ENCODE peak calls at places on chromosomes 16 and 17, in six cellular contexts. One of them, this sample, is unnamed.

GRCh38 chr17:4142107-4142900 is 526 bp downstream of the ZZEF1 start:
- DNase-seq in HCT116: no peak
- DNase-seq in nephron progenitor cell: peak
- DNase-seq in HFF-Myc: no peak
- DNase-seq in GM12865: peak
- DNase-seq in neural progenitor cell: peak
- DNase-seq in this sample: no peak

GRCh38 chr16:88446736-88447135 is 6.3 kb upstream of the ZFPM1 start:
- DNase-seq in nephron progenitor cell: no peak
- DNase-seq in GM12865: no peak
- DNase-seq in HCT116: no peak
- DNase-seq in HFF-Myc: no peak
- DNase-seq in neural progenitor cell: no peak
- DNase-seq in this sample: no peak

GRCh38 chr17:38608648-38609047 is 2.9 kb upstream of the SRCIN1 start:
- DNase-seq in HCT116: no peak
- DNase-seq in nephron progenitor cell: no peak
- DNase-seq in GM12865: no peak
- DNase-seq in neural progenitor cell: no peak
- DNase-seq in HFF-Myc: no peak
- DNase-seq in this sample: no peak

GRCh38 chr17:19017401-19017800 is 12.8 kb upstream of the FAM83G start:
- DNase-seq in HCT116: no peak
- DNase-seq in HFF-Myc: no peak
- DNase-seq in nephron progenitor cell: no peak
- DNase-seq in GM12865: no peak
- DNase-seq in neural progenitor cell: no peak
- DNase-seq in this sample: no peak

GRCh38 chr16:84795338-84796053 is 24.3 kb upstream of the CRISPLD2 start:
- DNase-seq in neural progenitor cell: no peak
- DNase-seq in nephron progenitor cell: no peak
- DNase-seq in GM12865: no peak
- DNase-seq in HFF-Myc: peak
- DNase-seq in HCT116: no peak
- DNase-seq in this sample: peak

GRCh38 chr17:5413682-5414081 is 5.8 kb downstream of the NUP88 start:
- DNase-seq in HFF-Myc: peak
- DNase-seq in nephron progenitor cell: no peak
- DNase-seq in HCT116: peak
- DNase-seq in neural progenitor cell: no peak
- DNase-seq in GM12865: no peak
- DNase-seq in this sample: peak

GRCh38 chr16:65285128-65286120 is 163.6 kb upstream of the CDH11 start:
- DNase-seq in nephron progenitor cell: no peak
- DNase-seq in neural progenitor cell: no peak
- DNase-seq in GM12865: no peak
- DNase-seq in HCT116: no peak
- DNase-seq in HFF-Myc: no peak
- DNase-seq in this sample: no peak

GRCh38 chr16:52435573-52435972 is 111.4 kb downstream of the TOX3 start:
- DNase-seq in HFF-Myc: no peak
- DNase-seq in nephron progenitor cell: no peak
- DNase-seq in HCT116: no peak
- DNase-seq in GM12865: no peak
- DNase-seq in neural progenitor cell: peak
- DNase-seq in this sample: peak

GRCh38 chr16:52257534-52257933 is 289.4 kb downstream of the TOX3 start:
- DNase-seq in neural progenitor cell: no peak
- DNase-seq in HFF-Myc: no peak
- DNase-seq in nephron progenitor cell: no peak
- DNase-seq in GM12865: no peak
- DNase-seq in HCT116: no peak
- DNase-seq in this sample: no peak

GRCh38 chr17:2222901-2223616 is 80.5 kb downstream of the SMG6 start:
- DNase-seq in nephron progenitor cell: no peak
- DNase-seq in GM12865: peak
- DNase-seq in HCT116: no peak
- DNase-seq in neural progenitor cell: peak
- DNase-seq in HFF-Myc: no peak
- DNase-seq in this sample: no peak

GRCh38 chr17:47270946-47271705 is 17.5 kb downstream of the ITGB3 start:
- DNase-seq in nephron progenitor cell: no peak
- DNase-seq in HFF-Myc: no peak
- DNase-seq in HCT116: no peak
- DNase-seq in GM12865: peak
- DNase-seq in neural progenitor cell: no peak
- DNase-seq in this sample: no peak

GRCh38 chr16:71526111-71526998 is at the start of gene CHST4:
- DNase-seq in neural progenitor cell: peak
- DNase-seq in nephron progenitor cell: peak
- DNase-seq in HCT116: no peak
- DNase-seq in HFF-Myc: no peak
- DNase-seq in GM12865: peak
- DNase-seq in this sample: peak

GRCh38 chr17:57853695-57854094 is 3.9 kb upstream of the MRPS23 start:
- DNase-seq in GM12865: no peak
- DNase-seq in HCT116: no peak
- DNase-seq in nephron progenitor cell: no peak
- DNase-seq in HFF-Myc: no peak
- DNase-seq in neural progenitor cell: no peak
- DNase-seq in this sample: no peak

GRCh38 chr16:64615647-64616280 is 506.1 kb downstream of the CDH11 start:
- DNase-seq in HCT116: no peak
- DNase-seq in nephron progenitor cell: peak
- DNase-seq in GM12865: no peak
- DNase-seq in neural progenitor cell: peak
- DNase-seq in HFF-Myc: peak
- DNase-seq in this sample: no peak

GRCh38 chr16:814974-815373 is 14.4 kb upstream of the GNG13 start:
- DNase-seq in neural progenitor cell: no peak
- DNase-seq in nephron progenitor cell: no peak
- DNase-seq in HFF-Myc: no peak
- DNase-seq in HCT116: no peak
- DNase-seq in GM12865: peak
- DNase-seq in this sample: no peak

GRCh38 chr17:48626470-48627241 is 498 bp upstream of the HOXB9 start:
- DNase-seq in HCT116: peak
- DNase-seq in HFF-Myc: no peak
- DNase-seq in GM12865: no peak
- DNase-seq in neural progenitor cell: peak
- DNase-seq in nephron progenitor cell: peak
- DNase-seq in this sample: peak

GRCh38 chr16:21610006-21610544 is 10.7 kb downstream of the METTL9 start:
- DNase-seq in neural progenitor cell: no peak
- DNase-seq in HFF-Myc: no peak
- DNase-seq in HCT116: no peak
- DNase-seq in nephron progenitor cell: no peak
- DNase-seq in GM12865: no peak
- DNase-seq in this sample: no peak

GRCh38 chr17:75996665-75997590 is 3.7 kb upstream of the CDK3 start:
- DNase-seq in GM12865: peak
- DNase-seq in HFF-Myc: no peak
- DNase-seq in HCT116: no peak
- DNase-seq in nephron progenitor cell: peak
- DNase-seq in neural progenitor cell: no peak
- DNase-seq in this sample: peak

GRCh38 chr17:41775394-41776226 is 10.9 kb downstream of the JUP start:
- DNase-seq in GM12865: no peak
- DNase-seq in HCT116: no peak
- DNase-seq in HFF-Myc: no peak
- DNase-seq in neural progenitor cell: peak
- DNase-seq in nephron progenitor cell: no peak
- DNase-seq in this sample: no peak

GRCh38 chr17:4175921-4176802 is 33.2 kb downstream of the CYB5D2 start:
- DNase-seq in neural progenitor cell: no peak
- DNase-seq in nephron progenitor cell: peak
- DNase-seq in GM12865: peak
- DNase-seq in HCT116: no peak
- DNase-seq in HFF-Myc: peak
- DNase-seq in this sample: no peak

GRCh38 chr16:75501359-75501758 is 6.1 kb upstream of the CHST6 start:
- DNase-seq in HFF-Myc: no peak
- DNase-seq in nephron progenitor cell: no peak
- DNase-seq in HCT116: no peak
- DNase-seq in GM12865: no peak
- DNase-seq in neural progenitor cell: no peak
- DNase-seq in this sample: no peak

GRCh38 chr16:11806721-11807120 is 9.7 kb upstream of the ZC3H7A start:
- DNase-seq in neural progenitor cell: no peak
- DNase-seq in nephron progenitor cell: no peak
- DNase-seq in HFF-Myc: no peak
- DNase-seq in HCT116: no peak
- DNase-seq in GM12865: no peak
- DNase-seq in this sample: no peak

GRCh38 chr17:82831818-82832200 is 8.0 kb downstream of the ZNF750 start:
- DNase-seq in GM12865: no peak
- DNase-seq in HFF-Myc: no peak
- DNase-seq in neural progenitor cell: no peak
- DNase-seq in HCT116: no peak
- DNase-seq in nephron progenitor cell: no peak
- DNase-seq in this sample: no peak

GRCh38 chr16:71439531-71439930 is 2.3 kb downstream of the TLE7 start:
- DNase-seq in HFF-Myc: no peak
- DNase-seq in neural progenitor cell: no peak
- DNase-seq in nephron progenitor cell: no peak
- DNase-seq in GM12865: no peak
- DNase-seq in HCT116: no peak
- DNase-seq in this sample: no peak

GRCh38 chr16:47258874-47259461 is 115.2 kb upstream of the NETO2 start:
- DNase-seq in HFF-Myc: peak
- DNase-seq in GM12865: peak
- DNase-seq in neural progenitor cell: peak
- DNase-seq in HCT116: peak
- DNase-seq in nephron progenitor cell: no peak
- DNase-seq in this sample: no peak
- TF ChIP-seq CTCF in HFF-Myc: peak
- TF ChIP-seq CTCF in GM12865: peak
- TF ChIP-seq CTCF in neural progenitor cell: peak
- TF ChIP-seq CTCF in HCT116: peak
- TF ChIP-seq CTCF in nephron progenitor cell: peak
- TF ChIP-seq CTCF in this sample: peak

DNA sequence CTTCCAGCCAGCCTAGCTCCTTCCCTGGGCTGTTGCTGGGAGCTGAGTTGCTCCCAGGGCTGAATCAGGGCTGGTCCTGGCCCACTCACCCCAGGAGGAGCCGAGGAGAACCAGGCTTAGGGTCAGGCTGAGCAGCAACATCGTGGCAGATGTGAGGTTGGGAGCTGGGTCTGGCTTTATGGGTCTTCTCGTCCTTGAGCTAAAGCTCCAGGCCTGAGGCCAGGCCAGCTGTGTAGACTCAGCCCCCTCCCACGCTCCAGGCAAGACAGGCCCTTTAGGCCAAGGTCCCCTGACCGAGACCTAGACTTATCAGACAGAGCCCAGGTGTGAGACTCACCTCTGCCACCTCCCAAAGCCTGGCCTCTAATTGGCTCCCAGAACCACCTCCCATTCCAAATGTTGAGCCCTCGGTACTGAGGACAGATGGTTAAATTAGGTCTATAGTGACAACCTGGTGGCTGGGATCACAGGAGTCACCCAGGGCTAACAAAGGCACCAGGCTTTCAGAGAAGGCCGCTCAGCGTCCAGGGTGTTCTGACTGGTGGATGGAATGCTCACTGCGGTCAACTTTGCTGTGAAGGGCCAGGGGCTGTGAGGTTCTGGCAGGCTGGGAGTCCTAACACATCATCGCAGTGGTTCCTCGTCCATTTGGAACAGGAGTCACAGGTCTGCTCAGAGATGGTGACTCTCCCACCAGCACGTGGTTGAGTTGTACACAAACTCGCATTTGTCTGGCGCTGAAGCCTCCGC is at the start of gene CTRL:
- DNase-seq in HCT116: no peak
- DNase-seq in nephron progenitor cell: no peak
- DNase-seq in neural progenitor cell: no peak
- DNase-seq in GM12865: no peak
- DNase-seq in HFF-Myc: no peak
- DNase-seq in this sample: no peak
- TF ChIP-seq CTCF in HCT116: no peak
- TF ChIP-seq CTCF in nephron progenitor cell: no peak
- TF ChIP-seq CTCF in neural progenitor cell: no peak
- TF ChIP-seq CTCF in GM12865: no peak
- TF ChIP-seq CTCF in HFF-Myc: peak
- TF ChIP-seq CTCF in this sample: peak

GRCh38 chr16:47777191-47777590 is 316.1 kb downstream of the PHKB start:
- DNase-seq in HCT116: no peak
- DNase-seq in HFF-Myc: peak
- DNase-seq in GM12865: no peak
- DNase-seq in nephron progenitor cell: no peak
- DNase-seq in neural progenitor cell: no peak
- DNase-seq in this sample: no peak

GRCh38 chr16:47779201-47780016 is 318.3 kb downstream of the PHKB start:
- DNase-seq in neural progenitor cell: no peak
- DNase-seq in HFF-Myc: no peak
- DNase-seq in nephron progenitor cell: no peak
- DNase-seq in GM12865: peak
- DNase-seq in HCT116: no peak
- DNase-seq in this sample: no peak

GRCh38 chr16:47780213-47780612 is 319.1 kb downstream of the PHKB start:
- DNase-seq in nephron progenitor cell: no peak
- DNase-seq in HCT116: no peak
- DNase-seq in neural progenitor cell: no peak
- DNase-seq in HFF-Myc: no peak
- DNase-seq in GM12865: no peak
- DNase-seq in this sample: no peak

GRCh38 chr16:47778106-47778803 is 317.1 kb downstream of the PHKB start:
- DNase-seq in HFF-Myc: no peak
- DNase-seq in neural progenitor cell: no peak
- DNase-seq in HCT116: no peak
- DNase-seq in nephron progenitor cell: no peak
- DNase-seq in GM12865: no peak
- DNase-seq in this sample: no peak

GRCh38 chr16:47774661-47775060 is 313.5 kb downstream of the PHKB start:
- DNase-seq in HFF-Myc: no peak
- DNase-seq in nephron progenitor cell: no peak
- DNase-seq in neural progenitor cell: peak
- DNase-seq in HCT116: no peak
- DNase-seq in GM12865: no peak
- DNase-seq in this sample: no peak
- TF ChIP-seq CTCF in HFF-Myc: no peak
- TF ChIP-seq CTCF in nephron progenitor cell: no peak
- TF ChIP-seq CTCF in neural progenitor cell: peak
- TF ChIP-seq CTCF in HCT116: peak
- TF ChIP-seq CTCF in GM12865: no peak
- TF ChIP-seq CTCF in this sample: no peak

DNA sequence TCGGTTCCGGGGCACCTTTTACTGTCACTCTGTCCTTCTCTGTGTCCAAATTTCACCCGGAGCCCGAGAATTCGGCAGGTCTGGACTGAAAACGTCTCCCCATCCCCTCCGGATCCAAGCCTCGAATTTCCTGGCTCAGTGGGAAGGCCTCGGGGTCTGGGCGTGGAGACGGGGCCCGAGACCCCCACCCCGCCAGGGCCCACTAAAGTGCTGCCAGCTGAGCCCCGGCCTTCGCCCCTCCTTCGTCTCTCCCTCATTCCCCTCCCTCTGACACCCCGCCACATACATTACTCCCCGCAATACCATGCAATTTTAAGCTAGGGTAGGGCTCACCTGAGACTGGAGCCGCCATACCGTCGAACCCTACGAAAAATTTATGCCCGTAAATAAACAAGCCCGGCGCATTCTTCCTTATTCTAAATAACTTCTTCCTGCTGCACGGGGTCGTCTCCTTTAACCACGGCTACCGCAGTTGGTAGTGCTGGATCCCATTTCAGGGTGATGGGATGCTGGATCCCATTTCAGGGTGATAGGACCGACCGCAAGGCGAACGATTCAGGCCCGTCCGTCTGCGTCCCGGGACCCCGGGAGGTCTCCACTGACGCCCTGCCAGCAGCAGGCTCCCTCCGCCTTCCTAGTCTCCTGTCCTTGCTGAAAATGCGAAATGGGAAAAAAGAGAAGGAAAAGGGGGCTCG is 4.4 kb upstream of the OR1F1 start:
- DNase-seq in HFF-Myc: no peak
- DNase-seq in nephron progenitor cell: peak
- DNase-seq in HCT116: no peak
- DNase-seq in GM12865: no peak
- DNase-seq in neural progenitor cell: no peak
- DNase-seq in this sample: no peak
- TF ChIP-seq CTCF in HFF-Myc: no peak
- TF ChIP-seq CTCF in nephron progenitor cell: no peak
- TF ChIP-seq CTCF in HCT116: no peak
- TF ChIP-seq CTCF in GM12865: no peak
- TF ChIP-seq CTCF in neural progenitor cell: no peak
- TF ChIP-seq CTCF in this sample: no peak

This sample was measured in kidney epithelial cell.